ENCODE peak calls at places on chromosomes 6 and 20, in ten cellular contexts. L, C, A, B, O, G, E, K, J and S are unnamed samples.

GRCh38 chr6:16168858-16169257 is 40.0 kb downstream of the MYLIP start:
- DNase-seq in L (no peak), C (no peak), A (peak), B (no peak), O (no peak), G (no peak), E (no peak), K (no peak), J (peak), S (no peak)

GRCh38 chr20:31835977-31836852 is 9.2 kb downstream of the FOXS1 start:
- DNase-seq in L (peak), C (no peak), A (peak), B (peak), O (no peak), G (no peak), E (no peak), K (peak), J (peak), S (peak)

GRCh38 chr20:6866741-6867140 is 99.3 kb downstream of the BMP2 start:
- DNase-seq in L (no peak), C (no peak), A (no peak), B (no peak), O (no peak), G (no peak), E (no peak), K (no peak), J (no peak), S (no peak)

GRCh38 chr6:36820700-36821580 is 18.3 kb downstream of the CPNE5 start:
- DNase-seq in L (no peak), C (no peak), A (peak), B (no peak), O (no peak), G (no peak), E (no peak), K (no peak), J (no peak), S (no peak)

GRCh38 chr6:137999815-138000214 is 107.4 kb downstream of the PERP start:
- DNase-seq in L (no peak), C (no peak), A (no peak), B (no peak), O (no peak), G (no peak), E (no peak), K (no peak), J (no peak), S (no peak)

GRCh38 chr6:157631388-157631787 is 191.7 kb upstream of the SNX9 start:
- DNase-seq in L (no peak), C (no peak), A (peak), B (no peak), O (no peak), G (no peak), E (no peak), K (peak), J (no peak), S (no peak)

GRCh38 chr20:7760261-7761048 is 179.8 kb downstream of the HAO1 start:
- DNase-seq in L (no peak), C (no peak), A (no peak), B (no peak), O (no peak), G (no peak), E (no peak), K (no peak), J (no peak), S (no peak)

GRCh38 chr6:148291876-148292275 is 50.8 kb upstream of the SASH1 start:
- DNase-seq in L (no peak), C (no peak), A (no peak), B (no peak), O (no peak), G (no peak), E (no peak), K (peak), J (no peak), S (no peak)

GRCh38 chr6:32685603-32686002 is 19.1 kb upstream of the HLA-DQB1 start:
- DNase-seq in L (no peak), C (no peak), A (no peak), B (no peak), O (no peak), G (no peak), E (peak), K (no peak), J (peak), S (no peak)

GRCh38 chr6:63426844-63427243 is 107.1 kb upstream of the LGSN start:
- DNase-seq in L (no peak), C (no peak), A (no peak), B (no peak), O (no peak), G (no peak), E (no peak), K (no peak), J (peak), S (no peak)

GRCh38 chr6:113924199-113924791 is 46.7 kb downstream of the HDAC2 start:
- DNase-seq in L (no peak), C (no peak), A (no peak), B (no peak), O (no peak), G (no peak), E (no peak), K (peak), J (no peak), S (no peak)

GRCh38 chr20:44961024-44961866 is 1.0 kb upstream of the TOMM34 start:
- DNase-seq in L (no peak), C (no peak), A (no peak), B (no peak), O (no peak), G (no peak), E (no peak), K (no peak), J (no peak), S (no peak)

GRCh38 chr20:1357921-1358671 is 29.2 kb upstream of the SDCBP2 start:
- DNase-seq in L (no peak), C (no peak), A (peak), B (no peak), O (no peak), G (no peak), E (no peak), K (no peak), J (no peak), S (no peak)

GRCh38 chr6:38796850-38797249 is 81.7 kb downstream of the DNAH8 start:
- DNase-seq in L (no peak), C (no peak), A (no peak), B (no peak), O (no peak), G (no peak), E (no peak), K (no peak), J (peak), S (no peak)

GRCh38 chr6:53624491-53624890 is 41.1 kb downstream of the KLHL31 start:
- DNase-seq in L (no peak), C (no peak), A (no peak), B (no peak), O (no peak), G (no peak), E (no peak), K (no peak), J (no peak), S (no peak)

GRCh38 chr6:128209771-128210170 is 308.9 kb upstream of the THEMIS start:
- DNase-seq in L (no peak), C (no peak), A (peak), B (no peak), O (no peak), G (no peak), E (no peak), K (peak), J (no peak), S (no peak)

GRCh38 chr6:52162940-52163908 is 23.0 kb upstream of the IL17A start:
- DNase-seq in L (no peak), C (no peak), A (peak), B (no peak), O (no peak), G (no peak), E (no peak), K (peak), J (peak), S (no peak)

GRCh38 chr6:36368921-36369880 is 18.3 kb downstream of the ETV7 start:
- DNase-seq in L (no peak), C (peak), A (peak), B (no peak), O (no peak), G (peak), E (no peak), K (peak), J (no peak), S (peak)

GRCh38 chr20:46088409-46089075 is 1.2 kb downstream of the NCOA5 start:
- DNase-seq in L (no peak), C (no peak), A (peak), B (no peak), O (no peak), G (no peak), E (no peak), K (peak), J (no peak), S (no peak)

GRCh38 chr20:16929756-16930155 is 181.6 kb downstream of the OTOR start:
- DNase-seq in L (no peak), C (no peak), A (peak), B (no peak), O (no peak), G (no peak), E (no peak), K (peak), J (no peak), S (no peak)

GRCh38 chr6:133248241-133249001 is 7.3 kb downstream of the EYA4 start:
- DNase-seq in L (no peak), C (no peak), A (peak), B (no peak), O (no peak), G (no peak), E (no peak), K (no peak), J (no peak), S (no peak)

GRCh38 chr20:44215125-44215524 is 4.6 kb upstream of the OSER1 start:
- DNase-seq in L (peak), C (no peak), A (peak), B (peak), O (peak), G (no peak), E (peak), K (peak), J (peak), S (peak)

GRCh38 chr6:127938701-127939100 is 37.8 kb upstream of the THEMIS start:
- DNase-seq in L (no peak), C (no peak), A (peak), B (no peak), O (no peak), G (no peak), E (no peak), K (peak), J (no peak), S (no peak)

GRCh38 chr6:562052-562676 is 94.7 kb downstream of the HUS1B start:
- DNase-seq in L (no peak), C (no peak), A (peak), B (no peak), O (no peak), G (no peak), E (no peak), K (no peak), J (no peak), S (no peak)

GRCh38 chr20:36084897-36085617 is 69.5 kb upstream of the EPB41L1 start:
- DNase-seq in L (no peak), C (no peak), A (no peak), B (no peak), O (no peak), G (no peak), E (no peak), K (no peak), J (no peak), S (no peak)

GRCh38 chr6:169719117-169719516 is 5.2 kb downstream of the PHF10 start:
- DNase-seq in L (no peak), C (no peak), A (no peak), B (no peak), O (no peak), G (no peak), E (no peak), K (no peak), J (no peak), S (no peak)

GRCh38 chr20:44106615-44107014 is 80.4 kb downstream of the JPH2 start:
- DNase-seq in L (no peak), C (no peak), A (no peak), B (no peak), O (no peak), G (no peak), E (no peak), K (no peak), J (no peak), S (no peak)

GRCh38 chr6:33983721-33984465 is 162.0 kb downstream of the GRM4 start:
- DNase-seq in L (no peak), C (no peak), A (no peak), B (no peak), O (no peak), G (no peak), E (no peak), K (no peak), J (no peak), S (no peak)

GRCh38 chr6:29651413-29652197 is 5.3 kb upstream of the MOG start:
- DNase-seq in L (no peak), C (no peak), A (peak), B (no peak), O (no peak), G (no peak), E (no peak), K (peak), J (no peak), S (no peak)

GRCh38 chr6:97129111-97129510 is 153.9 kb downstream of the MMS22L start:
- DNase-seq in L (no peak), C (no peak), A (no peak), B (no peak), O (no peak), G (no peak), E (no peak), K (no peak), J (no peak), S (no peak)

GRCh38 chr6:125983246-125983945 is 2.9 kb upstream of the TRMT11 start:
- DNase-seq in L (no peak), C (no peak), A (peak), B (no peak), O (no peak), G (no peak), E (no peak), K (peak), J (no peak), S (no peak)

GRCh38 chr6:15897063-15897934 is 231.6 kb upstream of the MYLIP start:
- DNase-seq in L (peak), C (no peak), A (peak), B (no peak), O (no peak), G (no peak), E (no peak), K (peak), J (peak), S (peak)

GRCh38 chr6:3328796-3329195 is 70.0 kb downstream of the PSMG4 start:
- DNase-seq in L (peak), C (no peak), A (peak), B (no peak), O (no peak), G (no peak), E (no peak), K (no peak), J (no peak), S (no peak)

GRCh38 chr20:23235173-23236027 is 115.2 kb upstream of the NXT1 start:
- DNase-seq in L (peak), C (no peak), A (peak), B (no peak), O (no peak), G (no peak), E (no peak), K (peak), J (peak), S (peak)